ENCODE peak calls at places on chromosomes 16 and 17, in nine cellular contexts. E is stimulated activated CD4-positive, alpha-beta T cell treated with anti-CD3 and anti-CD28 coated beads, Interleukin-2, amount 100 ng/mL, for 48 hours; L is GM04503; Q is suprapubic skin; A is AML-193; H is ureter; K is lower leg skin; P is cardiac fibroblast; T is CD4-positive, alpha-beta T cell. G is an unnamed sample.

GRCh38 chr17:48505788-48506187 is 25.0 kb downstream of the HOXB1 start:
- DNase-seq in E (no peak), L (peak), Q (no peak), A (peak), H (no peak), K (no peak), P (peak), T (peak), G (no peak)

GRCh38 chr17:80614320-80614719 is 69.7 kb downstream of the RPTOR start:
- DNase-seq in E (no peak), L (no peak), Q (no peak), A (no peak), H (no peak), K (no peak), P (no peak), T (no peak), G (no peak)

GRCh38 chr16:77869997-77870813 is 81.8 kb downstream of the VAT1L start:
- DNase-seq in E (no peak), L (no peak), Q (no peak), A (no peak), H (no peak), K (no peak), P (peak), T (no peak), G (no peak)

GRCh38 chr17:59561042-59561441 is 4.4 kb upstream of the DHX40 start:
- DNase-seq in E (no peak), L (no peak), Q (no peak), A (peak), H (no peak), K (no peak), P (peak), T (no peak), G (peak)

GRCh38 chr17:82096709-82097186 is 1.3 kb downstream of the FASN start:
- DNase-seq in E (no peak), L (no peak), Q (no peak), A (no peak), H (no peak), K (no peak), P (no peak), T (no peak), G (no peak)

GRCh38 chr16:22183901-22184614 is 21.8 kb downstream of the SDR42E2 start:
- DNase-seq in E (no peak), L (no peak), Q (no peak), A (no peak), H (no peak), K (no peak), P (no peak), T (no peak), G (no peak)

GRCh38 chr17:69067274-69068047 is 6.7 kb upstream of the ABCA9 start:
- DNase-seq in E (no peak), L (no peak), Q (no peak), A (no peak), H (no peak), K (no peak), P (no peak), T (no peak), G (no peak)

GRCh38 chr17:57861000-57861736 is 11.3 kb upstream of the MRPS23 start:
- DNase-seq in E (no peak), L (no peak), Q (no peak), A (peak), H (peak), K (no peak), P (no peak), T (peak), G (no peak)

GRCh38 chr16:46903255-46903905 is 19.2 kb downstream of the GPT2 start:
- DNase-seq in E (no peak), L (no peak), Q (no peak), A (no peak), H (no peak), K (no peak), P (no peak), T (no peak), G (no peak)

GRCh38 chr17:4295686-4296085 is 31.9 kb upstream of the ANKFY1 start:
- DNase-seq in E (no peak), L (no peak), Q (no peak), A (no peak), H (no peak), K (no peak), P (no peak), T (no peak), G (no peak)

GRCh38 chr16:67882374-67883145 is 2.1 kb upstream of the NRN1L start:
- DNase-seq in E (no peak), L (no peak), Q (no peak), A (no peak), H (no peak), K (no peak), P (peak), T (no peak), G (no peak)

GRCh38 chr17:50557265-50558029 is 3.1 kb upstream of the CACNA1G start:
- DNase-seq in E (no peak), L (no peak), Q (no peak), A (no peak), H (no peak), K (no peak), P (no peak), T (no peak), G (no peak)

GRCh38 chr16:57764341-57765159 is 29.0 kb downstream of the KATNB1 start:
- DNase-seq in E (peak), L (peak), Q (no peak), A (no peak), H (no peak), K (no peak), P (peak), T (no peak), G (peak)

GRCh38 chr17:61330174-61331150 is 69.2 kb upstream of the TBX2 start:
- DNase-seq in E (no peak), L (no peak), Q (no peak), A (no peak), H (no peak), K (no peak), P (no peak), T (no peak), G (no peak)

GRCh38 chr17:76000755-76001521 is at the start of gene CDK3:
- DNase-seq in E (no peak), L (no peak), Q (no peak), A (no peak), H (no peak), K (no peak), P (no peak), T (no peak), G (no peak)

GRCh38 chr17:1989135-1989534 is 36.0 kb downstream of the RTN4RL1 start:
- DNase-seq in E (no peak), L (peak), Q (no peak), A (no peak), H (no peak), K (peak), P (peak), T (no peak), G (no peak)

GRCh38 chr17:74282587-74283370 is 8.7 kb downstream of the DNAI2 start:
- DNase-seq in E (peak), L (no peak), Q (no peak), A (peak), H (no peak), K (no peak), P (no peak), T (peak), G (no peak)

GRCh38 chr16:13014516-13014915 is 113.1 kb downstream of the SHISA9 start:
- DNase-seq in E (no peak), L (no peak), Q (no peak), A (no peak), H (no peak), K (no peak), P (no peak), T (no peak), G (no peak)

GRCh38 chr16:78413651-78414050 is 314.2 kb downstream of the WWOX start:
- DNase-seq in E (no peak), L (no peak), Q (no peak), A (no peak), H (no peak), K (no peak), P (no peak), T (no peak), G (no peak)

GRCh38 chr17:7133424-7133823 is 18.8 kb upstream of the ASGR2 start:
- DNase-seq in E (peak), L (no peak), Q (no peak), A (no peak), H (no peak), K (no peak), P (peak), T (peak), G (no peak)

GRCh38 chr16:30002614-30003346 is 6.7 kb downstream of the INO80E start:
- DNase-seq in E (no peak), L (no peak), Q (no peak), A (no peak), H (no peak), K (no peak), P (no peak), T (no peak), G (no peak)

GRCh38 chr17:81386646-81387234 is 8.5 kb upstream of the BAHCC1 start:
- DNase-seq in E (no peak), L (no peak), Q (no peak), A (no peak), H (no peak), K (no peak), P (no peak), T (no peak), G (no peak)

GRCh38 chr16:30075503-30076275 is at the start of gene PPP4C:
- DNase-seq in E (peak), L (peak), Q (peak), A (peak), H (peak), K (peak), P (peak), T (peak), G (peak)

GRCh38 chr17:39064814-39065213 is 86.6 kb downstream of the PLXDC1 start:
- DNase-seq in E (no peak), L (no peak), Q (no peak), A (no peak), H (no peak), K (no peak), P (no peak), T (no peak), G (no peak)

GRCh38 chr17:21419299-21420239 is 43.4 kb downstream of the KCNJ12 start:
- DNase-seq in E (no peak), L (no peak), Q (peak), A (no peak), H (no peak), K (no peak), P (no peak), T (peak), G (no peak)

GRCh38 chr16:73183678-73184092 is 135.8 kb upstream of the ZFHX3 start:
- DNase-seq in E (no peak), L (no peak), Q (no peak), A (no peak), H (no peak), K (no peak), P (peak), T (no peak), G (no peak)

G was measured in HAP-1.